ENCODE peak calls at places on chromosomes 3 and 15, in seven cellular contexts. R is AG09309, F is ACHN, U is IMR-90, O is left ventricle myocardium inferior, K is progenitor cell of endocrine pancreas, I is anterior cingulate cortex. Y is an unnamed sample.
A peak's percentile ranks its signal among the peaks of the same experiment; 100 is the strongest.

GRCh38 chr3:195807681-195808121 is 4.0 kb downstream of the MUC4 start:
- DNase-seq in R (no peak), F (no peak), U (no peak), O (no peak), K (no peak), I (no peak), Y (no peak)

GRCh38 chr3:129984124-129984523 is 9.6 kb downstream of the TRH start:
- DNase-seq in R (no peak), F (no peak), U (no peak), O (no peak), K (no peak), I (no peak), Y (no peak)

GRCh38 chr15:92853222-92853621 is 46.9 kb upstream of the CHD2 start:
- DNase-seq in R (no peak), F (no peak), U (no peak), O (no peak), K (no peak), I (no peak), Y (no peak)

GRCh38 chr3:100032262-100032661 is 82.0 kb downstream of the FILIP1L start:
- DNase-seq in R (peak; percentile 69), F (peak; percentile 23), U (peak; percentile 90), O (no peak), K (no peak), I (no peak), Y (no peak)

GRCh38 chr3:195872097-195872496 is 36.3 kb downstream of the TNK2 start:
- DNase-seq in R (no peak), F (no peak), U (no peak), O (no peak), K (no peak), I (no peak), Y (no peak)

GRCh38 chr3:167978486-167978885 is 117.2 kb downstream of the GOLIM4 start:
- DNase-seq in R (no peak), F (no peak), U (no peak), O (no peak), K (no peak), I (no peak), Y (no peak)

GRCh38 chr3:172903642-172904041 is 153.1 kb downstream of the ECT2 start:
- DNase-seq in R (no peak), F (no peak), U (no peak), O (peak; percentile 20), K (no peak), I (no peak), Y (no peak)

GRCh38 chr15:41559489-41560177 is 621 bp downstream of the TYRO3 start:
- DNase-seq in R (no peak), F (no peak), U (no peak), O (no peak), K (no peak), I (no peak), Y (no peak)

GRCh38 chr3:115478359-115478758 is 145.0 kb upstream of the GAP43 start:
- DNase-seq in R (no peak), F (no peak), U (no peak), O (no peak), K (no peak), I (no peak), Y (no peak)

GRCh38 chr3:154749514-154749913 is 319.5 kb upstream of the GPR149 start:
- DNase-seq in R (no peak), F (no peak), U (no peak), O (no peak), K (no peak), I (no peak), Y (no peak)

GRCh38 chr15:48962662-48963523 is 826 bp downstream of the SHC4 start:
- DNase-seq in R (no peak), F (no peak), U (peak; percentile 61), O (peak; percentile 43), K (no peak), I (no peak), Y (peak; percentile 66)

GRCh38 chr3:44885618-44886017 is 11.2 kb downstream of the TGM4 start:
- DNase-seq in R (peak; percentile 60), F (peak; percentile 91), U (peak; percentile 96), O (no peak), K (no peak), I (no peak), Y (no peak)

GRCh38 chr3:72891053-72891855 is 3.4 kb downstream of the GXYLT2 start:
- DNase-seq in R (peak; percentile 96), F (peak; percentile 80), U (peak; percentile 100), O (peak; percentile 67), K (no peak), I (no peak), Y (no peak)

GRCh38 chr3:187458383-187458782 is 90.2 kb downstream of the RTP4 start:
- DNase-seq in R (no peak), F (no peak), U (no peak), O (no peak), K (no peak), I (no peak), Y (no peak)

GRCh38 chr3:24502690-24503089 is 8.0 kb upstream of the THRB start:
- DNase-seq in R (peak; percentile 17), F (no peak), U (no peak), O (no peak), K (no peak), I (no peak), Y (no peak)

GRCh38 chr3:12963869-12964712 is 109.1 kb downstream of the IQSEC1 start:
- DNase-seq in R (no peak), F (no peak), U (peak; percentile 43), O (no peak), K (no peak), I (no peak), Y (no peak)

GRCh38 chr3:63193647-63194046 is 84.5 kb upstream of the SYNPR start:
- DNase-seq in R (peak; percentile 11), F (peak; percentile 33), U (no peak), O (no peak), K (no peak), I (no peak), Y (no peak)

GRCh38 chr3:35183915-35184675 is 455.2 kb upstream of the ARPP21 start:
- DNase-seq in R (no peak), F (no peak), U (no peak), O (no peak), K (no peak), I (no peak), Y (no peak)

GRCh38 chr15:51229907-51230328 is 108.5 kb downstream of the CYP19A1 start:
- DNase-seq in R (no peak), F (peak; percentile 21), U (peak; percentile 27), O (no peak), K (no peak), I (no peak), Y (no peak)

GRCh38 chr3:133377396-133377795 is 22.5 kb upstream of the BFSP2 start:
- DNase-seq in R (peak; percentile 18), F (peak; percentile 35), U (peak; percentile 69), O (no peak), K (no peak), I (no peak), Y (no peak)

GRCh38 chr3:64686446-64686908 is 1.3 kb downstream of the ADAMTS9 start:
- DNase-seq in R (no peak), F (peak; percentile 73), U (peak; percentile 52), O (no peak), K (peak; percentile 13), I (no peak), Y (no peak)

GRCh38 chr3:45272411-45272810 is 46.3 kb upstream of the TMEM158 start:
- DNase-seq in R (no peak), F (no peak), U (no peak), O (no peak), K (no peak), I (no peak), Y (no peak)

GRCh38 chr3:5144316-5144994 is 22.4 kb downstream of the ARL8B start:
- DNase-seq in R (no peak), F (no peak), U (no peak), O (no peak), K (no peak), I (no peak), Y (no peak)

GRCh38 chr15:84654689-84655453 is 788 bp upstream of the WDR73 start:
- DNase-seq in R (peak; percentile 42), F (peak; percentile 83), U (peak; percentile 79), O (peak; percentile 81), K (peak; percentile 39), I (peak; percentile 53), Y (peak; percentile 67)

GRCh38 chr3:9673082-9673481 is 23.8 kb downstream of the MTMR14 start:
- DNase-seq in R (no peak), F (no peak), U (no peak), O (no peak), K (no peak), I (no peak), Y (peak; percentile 22)

GRCh38 chr3:151387443-151388241 is 3.1 kb upstream of the P2RY12 start:
- DNase-seq in R (no peak), F (no peak), U (no peak), O (no peak), K (no peak), I (no peak), Y (no peak)

GRCh38 chr3:169695051-169695450 is 31.5 kb upstream of the MECOM start:
- DNase-seq in R (no peak), F (no peak), U (peak; percentile 28), O (no peak), K (no peak), I (no peak), Y (no peak)

GRCh38 chr3:119510690-119511089 is 12.3 kb downstream of the TIMMDC1 start:
- DNase-seq in R (no peak), F (no peak), U (no peak), O (no peak), K (no peak), I (no peak), Y (no peak)

GRCh38 chr3:5186854-5187151 is 704 bp upstream of the EDEM1 start:
- DNase-seq in R (no peak), F (peak; percentile 40), U (peak; percentile 44), O (no peak), K (no peak), I (no peak), Y (no peak)

GRCh38 chr15:26001201-26001600 is 138.1 kb upstream of the ATP10A start:
- DNase-seq in R (no peak), F (no peak), U (no peak), O (no peak), K (no peak), I (no peak), Y (no peak)

GRCh38 chr15:85879334-85880163 is 84.8 kb upstream of the KLHL25 start:
- DNase-seq in R (no peak), F (no peak), U (no peak), O (no peak), K (no peak), I (no peak), Y (no peak)

GRCh38 chr3:184004483-184004882 is 13.2 kb downstream of the ABCC5 start:
- DNase-seq in R (no peak), F (no peak), U (no peak), O (no peak), K (no peak), I (no peak), Y (peak; percentile 14)

GRCh38 chr3:151169700-151170224 is 33.3 kb downstream of the GPR171 start:
- DNase-seq in R (no peak), F (no peak), U (no peak), O (peak; percentile 55), K (no peak), I (no peak), Y (peak; percentile 62)

GRCh38 chr3:65820600-65820999 is 218.1 kb downstream of the MAGI1 start:
- DNase-seq in R (no peak), F (no peak), U (no peak), O (no peak), K (no peak), I (no peak), Y (no peak)

GRCh38 chr3:184568918-184569829 is 7.6 kb downstream of the EPHB3 start:
- DNase-seq in R (peak; percentile 94), F (peak; percentile 28), U (peak; percentile 97), O (peak; percentile 81), K (no peak), I (peak; percentile 57), Y (peak; percentile 48)

GRCh38 chr3:156217674-156218352 is 97.4 kb downstream of the KCNAB1 start:
- DNase-seq in R (no peak), F (no peak), U (peak; percentile 36), O (no peak), K (no peak), I (no peak), Y (no peak)

GRCh38 chr3:188974856-188975611 is 196.7 kb upstream of the TPRG1 start:
- DNase-seq in R (peak; percentile 23), F (no peak), U (peak; percentile 64), O (no peak), K (no peak), I (no peak), Y (no peak)

Y was measured in gastrocnemius medialis.